ENCODE peak calls at places on chromosomes 2 and 18, in eight cellular contexts. Q is M059J, X is NCI-H345, H is amniotic stem cell, V is DMS 273 treated with DMSO at 0.1 percent for 48 hours, M is head of caudate nucleus, O is myocyte, G is iris pigment epithelial cell. P is an unnamed sample.
A peak's percentile ranks its signal among the peaks of the same experiment; 100 is the strongest.

GRCh38 chr2:123953848-123954247 is 71.2 kb upstream of the CNTNAP5 start:
- DNase-seq in Q (peak; percentile 87), X (no peak), H (no peak), V (no peak), M (no peak), O (no peak), G (peak; percentile 35), P (no peak)

GRCh38 chr2:98794214-98794810 is 63.4 kb upstream of the MGAT4A start:
- DNase-seq in Q (no peak), X (no peak), H (no peak), V (no peak), M (no peak), O (no peak), G (no peak), P (no peak)

GRCh38 chr2:20049631-20050030 is 1.8 kb downstream of the LAPTM4A start:
- DNase-seq in Q (peak; percentile 16), X (no peak), H (no peak), V (no peak), M (no peak), O (no peak), G (peak; percentile 44), P (no peak)

GRCh38 chr2:155100261-155100660 is 401.8 kb downstream of the KCNJ3 start:
- DNase-seq in Q (no peak), X (no peak), H (no peak), V (no peak), M (no peak), O (no peak), G (no peak), P (no peak)

GRCh38 chr2:217497850-217498377 is 504.9 kb downstream of the TNS1 start:
- DNase-seq in Q (no peak), X (no peak), H (no peak), V (no peak), M (no peak), O (no peak), G (no peak), P (no peak)

GRCh38 chr18:51236225-51236624 is 38.7 kb upstream of the MEX3C start:
- DNase-seq in Q (peak; percentile 85), X (no peak), H (no peak), V (no peak), M (no peak), O (peak; percentile 13), G (peak; percentile 50), P (no peak)

GRCh38 chr2:29562319-29562718 is 359.1 kb downstream of the ALK start:
- DNase-seq in Q (no peak), X (no peak), H (no peak), V (peak; percentile 69), M (no peak), O (peak; percentile 48), G (no peak), P (no peak)

GRCh38 chr2:10278029-10278762 is 24.5 kb upstream of the HPCAL1 start:
- DNase-seq in Q (peak; percentile 97), X (no peak), H (no peak), V (no peak), M (peak; percentile 39), O (peak; percentile 97), G (peak; percentile 26), P (no peak)

GRCh38 chr2:131724019-131724418 is 196.3 kb downstream of the CCDC74A start:
- DNase-seq in Q (no peak), X (no peak), H (no peak), V (no peak), M (no peak), O (no peak), G (no peak), P (no peak)